ENCODE peak calls at places on chromosomes 11 and 22, in five cellular contexts. H is aorta, Q is IMR-90, Z is heart right ventricle, F is esophagus muscularis mucosa. S is an unnamed sample.

GRCh38 chr11:82992219-82992618 is 79.5 kb downstream of the RAB30 start:
- DNase-seq in H (no peak), Q (no peak), Z (no peak), F (no peak), S (no peak)

GRCh38 chr11:44866301-44866700 is 84.4 kb downstream of the TP53I11 start:
- DNase-seq in Q (no peak), Z (no peak), F (no peak), H (no peak), S (no peak)

GRCh38 chr22:27372969-27373670 is 428.4 kb downstream of the MN1 start:
- DNase-seq in Q (no peak), F (peak), H (no peak), Z (no peak), S (peak)

GRCh38 chr11:91773090-91773489 is 451.5 kb upstream of the FAT3 start:
- DNase-seq in Z (no peak), Q (no peak), H (no peak), F (no peak), S (no peak)

GRCh38 chr11:134398079-134398444 is 14.0 kb downstream of the B3GAT1 start:
- DNase-seq in Z (no peak), F (no peak), H (no peak), Q (no peak), S (no peak)

GRCh38 chr22:17922925-17923898 is 101.1 kb downstream of the MICAL3 start:
- DNase-seq in Q (peak), H (peak), F (no peak), Z (no peak), S (no peak)

GRCh38 chr11:76577199-76577920 is 93.2 kb downstream of the LRRC32 start:
- DNase-seq in Z (peak), H (peak), Q (peak), F (peak), S (peak)

GRCh38 chr11:100851129-100851528 is 164.0 kb downstream of the ARHGAP42 start:
- DNase-seq in Q (peak), Z (no peak), H (no peak), F (no peak), S (no peak)

GRCh38 chr11:57429946-57430345 is 3.0 kb upstream of the SLC43A3 start:
- DNase-seq in Z (no peak), H (no peak), F (no peak), Q (no peak), S (no peak)

GRCh38 chr11:8017894-8018741 is 31.0 kb downstream of the EIF3F start:
- DNase-seq in F (peak), Q (no peak), H (no peak), Z (no peak), S (peak)

GRCh38 chr11:128424867-128425285 is 162.5 kb downstream of the ETS1 start:
- DNase-seq in Z (peak), F (no peak), H (peak), Q (peak), S (peak)

GRCh38 chr22:39221999-39222686 is 22.6 kb downstream of the PDGFB start:
- DNase-seq in F (no peak), Q (no peak), Z (no peak), H (peak), S (no peak)

GRCh38 chr11:43119275-43119970 is 192.4 kb upstream of the API5 start:
- DNase-seq in H (no peak), Z (no peak), F (no peak), Q (no peak), S (no peak)

GRCh38 chr11:26137651-26138050 is 194.3 kb upstream of the ANO3 start:
- DNase-seq in Z (no peak), Q (no peak), F (no peak), H (no peak), S (no peak)

GRCh38 chr11:71364176-71364671 is 84.0 kb downstream of the DHCR7 start:
- DNase-seq in F (no peak), Q (no peak), Z (no peak), H (no peak), S (peak)

GRCh38 chr11:129460714-129461113 is 85.1 kb downstream of the BARX2 start:
- DNase-seq in F (no peak), Q (no peak), H (no peak), Z (no peak), S (no peak)

GRCh38 chr11:23590909-23591308 is 730.6 kb upstream of the CCDC179 start:
- DNase-seq in F (no peak), H (no peak), Z (no peak), Q (no peak), S (no peak)

GRCh38 chr11:20031155-20032001 is 128.9 kb downstream of the DBX1 start:
- DNase-seq in F (no peak), H (no peak), Q (peak), Z (no peak), S (no peak)

GRCh38 chr22:23565288-23565941 is 14.7 kb downstream of the IGLL1 start:
- DNase-seq in H (peak), Z (peak), F (no peak), Q (no peak), S (no peak)

GRCh38 chr11:73393479-73394415 is 17.5 kb downstream of the RELT start:
- DNase-seq in Z (peak), H (peak), Q (peak), F (no peak), S (peak)

GRCh38 chr11:119584193-119585037 is 144.6 kb downstream of the NECTIN1 start:
- DNase-seq in H (peak), Z (peak), F (no peak), Q (peak), S (peak)

GRCh38 chr11:70549796-70550195 is 151.5 kb downstream of the CTTN start:
- DNase-seq in Q (no peak), F (no peak), H (peak), Z (no peak), S (no peak)

GRCh38 chr22:49093192-49093880 is 734.3 kb downstream of the BRD1 start:
- DNase-seq in F (no peak), H (peak), Q (no peak), Z (no peak), S (no peak)

GRCh38 chr22:44901301-44901700 is 108.5 kb downstream of the PHF21B start:
- DNase-seq in F (no peak), Z (no peak), H (no peak), Q (peak), S (no peak)

GRCh38 chr22:42797021-42797420 is 60.1 kb downstream of the ARFGAP3 start:
- DNase-seq in F (no peak), Q (peak), H (no peak), Z (no peak), S (no peak)

GRCh38 chr11:76167590-76167989 is 38.7 kb downstream of the WNT11 start:
- DNase-seq in Z (no peak), F (no peak), H (no peak), Q (no peak), S (no peak)

GRCh38 chr11:102139081-102139498 is 28.8 kb downstream of the YAP1 start:
- DNase-seq in F (no peak), Q (peak), H (peak), Z (no peak), S (no peak)

GRCh38 chr11:8698917-8699441 is 16.4 kb downstream of the RPL27A start:
- DNase-seq in Z (no peak), F (no peak), Q (no peak), H (no peak), S (no peak)

GRCh38 chr22:45885941-45886395 is 91.0 kb downstream of the WNT7B start:
- DNase-seq in H (peak), Q (no peak), Z (no peak), F (no peak), S (no peak)

GRCh38 chr11:126920833-126921232 is 79.7 kb downstream of the KIRREL3 start:
- DNase-seq in F (no peak), Q (no peak), H (no peak), Z (no peak), S (no peak)

GRCh38 chr11:78034623-78035022 is 11.5 kb upstream of the KCTD14 start:
- DNase-seq in F (no peak), H (no peak), Z (no peak), Q (no peak), S (no peak)

GRCh38 chr22:29009148-29009547 is 52.5 kb downstream of the C22orf31 start:
- DNase-seq in F (no peak), Q (no peak), H (peak), Z (no peak), S (no peak)

GRCh38 chr22:39306456-39307361 is 12.7 kb downstream of the RPL3 start:
- DNase-seq in Q (no peak), Z (peak), F (no peak), H (peak), S (peak)

GRCh38 chr11:96817488-96817887 is 427.7 kb downstream of the JRKL start:
- DNase-seq in Q (no peak), Z (no peak), F (no peak), H (no peak), S (no peak)

GRCh38 chr11:60159868-60160267 is 23.0 kb downstream of the MS4A6A start:
- DNase-seq in H (no peak), Q (no peak), Z (no peak), F (no peak), S (no peak)

GRCh38 chr11:71373791-71374454 is 74.3 kb downstream of the DHCR7 start:
- DNase-seq in H (no peak), Z (no peak), F (no peak), Q (no peak), S (no peak)

GRCh38 chr22:24335529-24335928 is 64.9 kb downstream of the SPECC1L start:
- DNase-seq in F (no peak), Q (no peak), Z (no peak), H (no peak), S (no peak)

GRCh38 chr11:25860677-25861445 is 471.1 kb upstream of the ANO3 start:
- DNase-seq in Z (no peak), H (no peak), F (no peak), Q (peak), S (no peak)

DNA sequence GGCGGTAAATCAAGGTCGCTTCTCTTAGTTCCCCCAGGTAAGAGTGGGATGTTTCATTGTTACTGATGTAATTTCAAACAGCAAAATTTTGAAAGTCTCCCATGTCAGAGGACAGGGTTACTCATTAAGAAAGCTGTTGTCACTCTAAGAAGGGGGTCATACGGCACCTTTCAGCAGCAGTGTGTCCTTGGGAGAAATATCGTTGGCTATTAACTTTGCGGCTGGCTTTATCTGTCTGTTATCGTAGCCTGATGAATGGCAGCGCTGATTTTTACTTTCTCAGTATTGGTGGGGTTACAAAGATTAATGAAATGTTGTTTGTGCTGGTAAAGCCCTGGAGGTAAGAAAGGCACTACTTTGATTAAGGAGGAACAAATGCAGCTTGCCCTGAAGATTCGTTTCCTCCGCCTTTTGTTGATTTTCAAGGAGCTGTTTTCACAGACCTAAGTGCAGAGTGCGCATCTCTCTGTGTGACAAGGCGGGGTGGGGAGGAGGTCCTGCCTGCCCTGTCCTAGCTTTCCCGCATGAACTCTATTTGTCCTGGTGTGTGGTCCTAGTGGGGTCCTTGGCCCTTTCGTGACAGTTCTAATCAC is 27.6 kb upstream of the FBXO3 start:
- DNase-seq in Z (no peak), H (no peak), F (no peak), Q (no peak), S (no peak)
- H3K4me3 ChIP-seq in Z (peak), H (no peak), F (peak), Q (peak), S (peak)

DNA sequence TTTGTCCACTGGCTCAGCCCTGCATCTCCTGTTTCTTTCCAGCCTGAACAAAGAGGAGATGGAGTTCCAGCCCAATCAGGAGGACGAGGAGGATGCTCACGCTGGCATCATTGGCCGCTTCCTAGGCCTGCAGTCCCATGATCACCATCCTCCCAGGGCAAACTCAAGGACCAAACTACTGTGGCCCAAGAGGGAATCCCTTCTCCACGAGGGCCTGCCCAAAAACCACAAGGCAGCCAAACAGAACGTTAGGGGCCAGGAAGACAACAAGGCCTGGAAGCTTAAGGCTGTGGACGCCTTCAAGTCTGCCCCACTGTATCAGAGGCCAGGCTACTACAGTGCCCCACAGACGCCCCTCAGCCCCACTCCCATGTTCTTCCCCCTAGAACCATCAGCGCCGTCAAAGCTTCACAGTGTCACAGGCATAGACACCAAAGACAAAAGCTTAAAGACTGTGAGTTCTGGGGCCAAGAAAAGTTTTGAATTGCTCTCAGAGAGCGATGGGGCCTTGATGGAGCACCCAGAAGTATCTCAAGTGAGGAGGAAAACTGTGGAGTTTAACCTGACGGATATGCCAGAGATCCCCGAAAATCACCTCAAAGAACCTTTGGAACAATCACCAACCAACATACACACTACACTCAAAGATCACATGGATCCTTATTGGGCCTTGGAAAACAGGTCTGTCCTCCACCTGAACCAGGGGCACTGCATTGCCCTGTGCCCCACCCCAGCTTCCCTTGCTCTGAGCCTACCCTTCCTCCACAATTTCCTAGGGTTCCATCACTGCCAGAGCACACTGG is 5.0 kb downstream of the FTH1 start:
- DNase-seq in F (no peak), H (peak), Q (no peak), Z (no peak), S (no peak)
- H3K27ac ChIP-seq in F (peak), H (no peak), Q (no peak), Z (peak), S (peak)

GRCh38 chr22:20532256-20532993 is 25.0 kb downstream of the MED15 start:
- DNase-seq in H (no peak), Q (no peak), Z (no peak), F (no peak), S (no peak)
- H3K4me3 ChIP-seq in H (no peak), Q (no peak), Z (no peak), F (no peak), S (no peak)

GRCh38 chr11:63888170-63889086 is 28.5 kb downstream of the RCOR2 start:
- DNase-seq in F (no peak), H (peak), Q (peak), Z (no peak), S (peak)

GRCh38 chr11:63887600-63887999 is 29.4 kb downstream of the RCOR2 start:
- DNase-seq in Q (no peak), H (no peak), F (no peak), Z (no peak), S (peak)

GRCh38 chr11:63880031-63880841 is 36.7 kb downstream of the RCOR2 start:
- DNase-seq in H (no peak), Z (no peak), Q (peak), F (no peak), S (peak)

GRCh38 chr11:63882555-63883242 is 34.3 kb downstream of the RCOR2 start:
- DNase-seq in Q (no peak), H (peak), F (no peak), Z (no peak), S (peak)

DNA sequence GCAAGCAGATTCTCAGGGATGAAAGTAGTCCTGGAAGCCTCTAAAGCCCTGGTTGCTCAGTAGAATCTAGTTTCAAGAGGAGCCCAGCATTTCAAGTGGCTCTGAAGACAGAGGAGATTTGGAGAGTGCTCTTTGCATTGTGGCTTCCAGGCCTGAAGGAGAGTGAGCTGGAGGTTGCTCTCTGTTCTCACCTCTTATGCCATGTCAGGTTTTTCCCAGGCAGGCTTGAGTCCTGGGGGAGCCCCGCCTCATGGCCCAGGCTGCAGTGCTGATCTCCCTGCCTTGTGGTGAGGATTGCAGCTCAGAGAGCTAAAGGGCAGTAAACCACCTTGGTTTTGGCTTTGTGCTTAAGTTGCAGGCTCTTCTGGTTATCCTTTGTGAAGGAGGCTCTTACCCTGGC is 32.8 kb downstream of the RCOR2 start:
- DNase-seq in Z (no peak), Q (no peak), F (no peak), H (no peak), S (peak)
- H3K27ac ChIP-seq in Z (no peak), Q (no peak), F (no peak), H (no peak), S (no peak)

S was measured in right cardiac atrium.